ENCODE peak calls at places on chromosomes 1 and 21, in five cellular contexts. K, O, P, C and X are unnamed samples. For H3K4me1, the result is how much of the 10 kb centered on the place peaks cover.

GRCh38 chr1:192474080-192474683 is 101.4 kb upstream of the RGS1 start:
- ATAC-seq in C (no peak), P (peak), K (no peak), O (no peak), X (no peak)

GRCh38 chr1:12078938-12079861 is 16.1 kb downstream of the TNFRSF8 start:
- ATAC-seq in O (no peak), C (peak), K (peak), P (no peak), X (no peak)

GRCh38 chr21:43925096-43925481 is 60.1 kb downstream of the AGPAT3 start:
- ATAC-seq in K (peak), O (peak), P (no peak), C (peak), X (no peak)

GRCh38 chr1:162631546-162632233 is 574 bp upstream of the DDR2 start:
- ATAC-seq in P (no peak), O (peak), K (peak), C (peak), X (peak)

GRCh38 chr1:110523011-110523410 is 4.0 kb upstream of the KCNA10 start:
- ATAC-seq in P (no peak), K (no peak), O (peak), C (peak), X (peak)

GRCh38 chr1:228404107-228404720 is 2.4 kb downstream of the TRIM11 start:
- ATAC-seq in K (no peak), C (no peak), P (no peak), O (no peak), X (no peak)

GRCh38 chr1:89616844-89617627 is 15.9 kb upstream of the LRRC8C start:
- ATAC-seq in O (no peak), P (no peak), C (no peak), K (peak), X (no peak)

GRCh38 chr1:150093805-150094204 is 26.2 kb downstream of the VPS45 start:
- ATAC-seq in O (peak), C (no peak), K (peak), P (no peak), X (no peak)

GRCh38 chr1:170410391-170411146 is 121.4 kb upstream of the GORAB start:
- ATAC-seq in O (peak), C (peak), P (no peak), K (peak), X (peak)

GRCh38 chr1:87296220-87296619 is 32.5 kb upstream of the LMO4 start:
- ATAC-seq in K (no peak), C (no peak), O (no peak), P (no peak), X (no peak)

GRCh38 chr1:192767798-192768197 is 41.0 kb upstream of the RGS2 start:
- ATAC-seq in P (no peak), K (no peak), O (no peak), C (peak), X (no peak)

GRCh38 chr1:180237850-180238476 is 7.9 kb downstream of the LHX4 start:
- ATAC-seq in P (no peak), K (no peak), C (no peak), O (no peak), X (no peak)

GRCh38 chr1:89547563-89548485 is 23.2 kb downstream of the LRRC8B start:
- ATAC-seq in C (peak), O (peak), P (peak), K (peak), X (peak)

GRCh38 chr1:110069302-110070281 is 880 bp downstream of the ALX3 start:
- ATAC-seq in P (peak), O (peak), C (peak), K (peak), X (no peak)

GRCh38 chr1:225865514-225865913 is 16.7 kb downstream of the TMEM63A start:
- ATAC-seq in K (peak), O (no peak), P (no peak), C (no peak), X (no peak)

GRCh38 chr1:10958614-10959013 is 53.8 kb upstream of the TARDBP start:
- ATAC-seq in P (no peak), C (no peak), K (no peak), O (no peak), X (no peak)

GRCh38 chr21:15406791-15407190 is 323.0 kb upstream of the USP25 start:
- ATAC-seq in C (no peak), P (no peak), O (no peak), K (no peak), X (no peak)

GRCh38 chr1:159056069-159056698 is 20.4 kb downstream of the AIM2 start:
- ATAC-seq in P (no peak), O (no peak), C (no peak), K (no peak), X (no peak)

GRCh38 chr1:20210736-20211405 is 24.6 kb upstream of the PLA2G2C start:
- ATAC-seq in C (no peak), O (no peak), K (no peak), P (no peak), X (peak)

GRCh38 chr1:156673387-156674121 is 3.7 kb downstream of the NES start:
- ATAC-seq in P (no peak), O (no peak), C (no peak), K (no peak), X (no peak)

GRCh38 chr1:10737268-10737624 is 59.2 kb downstream of the CASZ1 start:
- ATAC-seq in O (peak), C (peak), K (peak), P (peak), X (peak)

GRCh38 chr21:45093064-45093532 is 18.7 kb downstream of the ADARB1 start:
- ATAC-seq in P (peak), C (peak), O (peak), K (peak), X (peak)

GRCh38 chr1:184771190-184771691 is 16.6 kb upstream of the EDEM3 start:
- ATAC-seq in O (no peak), P (no peak), K (no peak), C (no peak), X (no peak)

GRCh38 chr21:38649120-38649519 is 150.8 kb upstream of the ERG start:
- ATAC-seq in K (no peak), P (no peak), C (no peak), O (no peak), X (no peak)
- TF ChIP-seq CTCF in K (no peak), P (no peak), C (no peak), O (no peak), X (no peak)

GRCh38 chr1:169117014-169117413 is 10.5 kb downstream of the ATP1B1 start:
- ATAC-seq in O (no peak), C (no peak), K (no peak), P (no peak), X (no peak)
- H3K4me1 ChIP-seq in O (half or more), C (under half), K (under half), P (half or more), X (under half)

DNA sequence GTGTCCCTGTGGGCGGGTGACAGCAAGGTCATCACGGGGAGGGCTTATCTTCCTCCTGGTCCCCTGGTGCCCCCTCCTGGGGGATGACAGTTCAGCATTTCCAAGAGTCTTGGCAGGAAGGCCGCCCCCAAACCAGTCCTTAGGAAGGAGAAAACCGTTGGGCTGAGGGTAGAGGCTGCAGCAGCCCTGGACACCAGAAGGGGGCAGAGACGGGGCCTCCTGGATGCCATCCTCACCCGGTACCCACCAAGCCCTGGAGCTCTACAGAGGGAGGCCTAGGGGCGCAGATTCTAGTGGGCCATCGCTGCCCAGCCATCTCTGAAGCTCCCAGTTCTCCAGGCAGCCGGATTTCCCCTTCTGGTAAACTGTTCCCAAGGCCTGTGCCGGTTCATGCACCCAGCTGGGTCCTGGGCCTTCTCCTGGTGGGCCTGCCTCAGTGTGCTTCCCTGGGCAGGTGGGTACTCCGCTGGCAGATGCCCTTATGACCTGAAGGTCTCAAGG is 14.8 kb upstream of the ZNF669 start:
- ATAC-seq in P (no peak), C (peak), O (peak), K (peak), X (no peak)
- TF ChIP-seq CTCF in P (no peak), C (no peak), O (no peak), K (no peak), X (no peak)

DNA sequence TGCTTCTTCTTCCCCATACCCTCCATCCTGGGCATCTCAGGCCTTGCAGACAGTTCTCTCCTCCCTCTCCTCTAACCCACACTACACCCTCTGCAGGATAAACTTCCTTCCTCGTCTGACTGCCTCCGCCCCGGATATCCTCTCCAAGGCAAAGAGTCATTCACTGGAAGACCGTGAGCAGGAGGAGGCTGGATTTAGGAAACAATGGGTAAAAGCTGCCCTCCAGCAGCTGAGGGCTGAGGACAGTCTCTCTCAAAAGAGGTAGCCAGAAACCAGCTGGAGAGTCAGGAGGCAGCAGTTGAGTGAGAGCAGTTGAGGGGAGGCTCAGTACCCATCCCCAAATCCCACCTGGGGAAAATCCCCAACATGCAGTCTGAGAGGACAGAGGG is 1.4 kb downstream of the CSRP1 start:
- ATAC-seq in O (no peak), K (peak), P (no peak), C (peak), X (no peak)
- H3K4me1 ChIP-seq in O (under half), K (under half), P (half or more), C (half or more), X (under half)

GRCh38 chr1:32246888-32247273 is at the start of gene FAM167B:
- ATAC-seq in K (peak), P (peak), C (peak), O (peak), X (peak)
- TF ChIP-seq CTCF in K (no peak), P (no peak), C (no peak), O (no peak), X (no peak)